ENCODE peak calls at places on chromosomes 6 and 20, in six cellular contexts. One of them, this sample, is unnamed.
A peak's percentile ranks its signal among the peaks of the same experiment; 100 is the strongest.

GRCh38 chr20:50655325-50655880 is 35.9 kb downstream of the RIPOR3 start:
- DNase-seq in heart right ventricle: peak; percentile 74
- DNase-seq in right cardiac atrium: peak; percentile 89
- DNase-seq in CD4-positive, alpha-beta memory T cell: no peak
- DNase-seq in psoas muscle: peak; percentile 64
- DNase-seq in CD8-positive, alpha-beta T cell: no peak
- DNase-seq in this sample: no peak

GRCh38 chr6:25637211-25637610 is 14.8 kb upstream of the SCGN start:
- DNase-seq in CD4-positive, alpha-beta memory T cell: no peak
- DNase-seq in psoas muscle: no peak
- DNase-seq in heart right ventricle: no peak
- DNase-seq in CD8-positive, alpha-beta T cell: no peak
- DNase-seq in right cardiac atrium: no peak
- DNase-seq in this sample: no peak

GRCh38 chr20:21355981-21356380 is 41.3 kb downstream of the NKX2-4 start:
- DNase-seq in psoas muscle: no peak
- DNase-seq in CD8-positive, alpha-beta T cell: no peak
- DNase-seq in CD4-positive, alpha-beta memory T cell: no peak
- DNase-seq in right cardiac atrium: no peak
- DNase-seq in heart right ventricle: no peak
- DNase-seq in this sample: no peak

GRCh38 chr6:93088675-93089575 is 330.4 kb downstream of the EPHA7 start:
- DNase-seq in right cardiac atrium: no peak
- DNase-seq in heart right ventricle: no peak
- DNase-seq in CD4-positive, alpha-beta memory T cell: no peak
- DNase-seq in psoas muscle: no peak
- DNase-seq in CD8-positive, alpha-beta T cell: no peak
- DNase-seq in this sample: no peak

GRCh38 chr6:159939591-159940016 is 29.3 kb upstream of the IGF2R start:
- DNase-seq in CD8-positive, alpha-beta T cell: no peak
- DNase-seq in heart right ventricle: peak; percentile 50
- DNase-seq in psoas muscle: no peak
- DNase-seq in CD4-positive, alpha-beta memory T cell: no peak
- DNase-seq in right cardiac atrium: peak; percentile 82
- DNase-seq in this sample: no peak

GRCh38 chr6:139323511-139324445 is 32.0 kb upstream of the TXLNB start:
- DNase-seq in psoas muscle: peak; percentile 67
- DNase-seq in CD8-positive, alpha-beta T cell: peak; percentile 84
- DNase-seq in heart right ventricle: peak; percentile 38
- DNase-seq in right cardiac atrium: peak; percentile 82
- DNase-seq in CD4-positive, alpha-beta memory T cell: peak; percentile 91
- DNase-seq in this sample: peak; percentile 77

GRCh38 chr20:36861875-36862801 is 13.8 kb upstream of the TLDC2 start:
- DNase-seq in right cardiac atrium: peak; percentile 95
- DNase-seq in heart right ventricle: peak; percentile 82
- DNase-seq in psoas muscle: peak; percentile 88
- DNase-seq in CD8-positive, alpha-beta T cell: no peak
- DNase-seq in CD4-positive, alpha-beta memory T cell: no peak
- DNase-seq in this sample: peak; percentile 70

GRCh38 chr20:30630761-30631160 is 626.7 kb upstream of the DEFB115 start:
- DNase-seq in heart right ventricle: no peak
- DNase-seq in right cardiac atrium: no peak
- DNase-seq in psoas muscle: no peak
- DNase-seq in CD8-positive, alpha-beta T cell: no peak
- DNase-seq in CD4-positive, alpha-beta memory T cell: no peak
- DNase-seq in this sample: no peak

GRCh38 chr6:34205466-34205865 is 31.2 kb upstream of the HMGA1 start:
- DNase-seq in CD8-positive, alpha-beta T cell: no peak
- DNase-seq in psoas muscle: no peak
- DNase-seq in heart right ventricle: no peak
- DNase-seq in right cardiac atrium: no peak
- DNase-seq in CD4-positive, alpha-beta memory T cell: no peak
- DNase-seq in this sample: no peak

GRCh38 chr20:38275815-38276550 is 15.4 kb upstream of the KIAA1755 start:
- DNase-seq in CD4-positive, alpha-beta memory T cell: no peak
- DNase-seq in psoas muscle: no peak
- DNase-seq in heart right ventricle: no peak
- DNase-seq in right cardiac atrium: no peak
- DNase-seq in CD8-positive, alpha-beta T cell: no peak
- DNase-seq in this sample: no peak

GRCh38 chr6:84074988-84075781 is 41.6 kb downstream of the MRAP2 start:
- DNase-seq in psoas muscle: no peak
- DNase-seq in right cardiac atrium: no peak
- DNase-seq in heart right ventricle: no peak
- DNase-seq in CD8-positive, alpha-beta T cell: no peak
- DNase-seq in CD4-positive, alpha-beta memory T cell: no peak
- DNase-seq in this sample: no peak

GRCh38 chr20:62914970-62915457 is 11.3 kb downstream of the DIDO1 start:
- DNase-seq in CD4-positive, alpha-beta memory T cell: peak; percentile 47
- DNase-seq in CD8-positive, alpha-beta T cell: peak; percentile 22
- DNase-seq in heart right ventricle: no peak
- DNase-seq in psoas muscle: no peak
- DNase-seq in right cardiac atrium: no peak
- DNase-seq in this sample: no peak

GRCh38 chr6:143337201-143337949 is 113.1 kb downstream of the ADAT2 start:
- DNase-seq in CD8-positive, alpha-beta T cell: peak; percentile 49
- DNase-seq in psoas muscle: peak; percentile 25
- DNase-seq in right cardiac atrium: peak; percentile 75
- DNase-seq in CD4-positive, alpha-beta memory T cell: peak; percentile 38
- DNase-seq in heart right ventricle: peak; percentile 52
- DNase-seq in this sample: no peak

GRCh38 chr6:26555505-26556262 is 17.5 kb downstream of the HMGN4 start:
- DNase-seq in psoas muscle: no peak
- DNase-seq in CD8-positive, alpha-beta T cell: no peak
- DNase-seq in right cardiac atrium: no peak
- DNase-seq in heart right ventricle: no peak
- DNase-seq in CD4-positive, alpha-beta memory T cell: no peak
- DNase-seq in this sample: no peak

GRCh38 chr6:105094133-105094640 is 85.6 kb downstream of the POPDC3 start:
- DNase-seq in psoas muscle: no peak
- DNase-seq in CD4-positive, alpha-beta memory T cell: no peak
- DNase-seq in right cardiac atrium: no peak
- DNase-seq in CD8-positive, alpha-beta T cell: no peak
- DNase-seq in heart right ventricle: no peak
- DNase-seq in this sample: no peak

GRCh38 chr6:15335385-15335784 is 89.5 kb downstream of the JARID2 start:
- DNase-seq in psoas muscle: no peak
- DNase-seq in CD4-positive, alpha-beta memory T cell: no peak
- DNase-seq in right cardiac atrium: no peak
- DNase-seq in CD8-positive, alpha-beta T cell: no peak
- DNase-seq in heart right ventricle: no peak
- DNase-seq in this sample: no peak

GRCh38 chr6:20414711-20415110 is 13.0 kb downstream of the E2F3 start:
- DNase-seq in CD8-positive, alpha-beta T cell: no peak
- DNase-seq in psoas muscle: no peak
- DNase-seq in heart right ventricle: no peak
- DNase-seq in CD4-positive, alpha-beta memory T cell: no peak
- DNase-seq in right cardiac atrium: no peak
- DNase-seq in this sample: no peak

GRCh38 chr20:21387528-21387927 is 9.8 kb downstream of the NKX2-4 start:
- DNase-seq in psoas muscle: no peak
- DNase-seq in right cardiac atrium: no peak
- DNase-seq in CD8-positive, alpha-beta T cell: no peak
- DNase-seq in heart right ventricle: no peak
- DNase-seq in CD4-positive, alpha-beta memory T cell: no peak
- DNase-seq in this sample: no peak

GRCh38 chr6:124987291-124987690 is 25.1 kb downstream of the RNF217 start:
- DNase-seq in psoas muscle: no peak
- DNase-seq in right cardiac atrium: no peak
- DNase-seq in CD4-positive, alpha-beta memory T cell: no peak
- DNase-seq in CD8-positive, alpha-beta T cell: no peak
- DNase-seq in heart right ventricle: no peak
- DNase-seq in this sample: no peak

GRCh38 chr20:22453244-22454080 is 130.9 kb downstream of the FOXA2 start:
- DNase-seq in heart right ventricle: no peak
- DNase-seq in CD8-positive, alpha-beta T cell: no peak
- DNase-seq in right cardiac atrium: no peak
- DNase-seq in psoas muscle: no peak
- DNase-seq in CD4-positive, alpha-beta memory T cell: no peak
- DNase-seq in this sample: no peak

GRCh38 chr20:17505664-17506517 is 25.3 kb downstream of the BFSP1 start:
- DNase-seq in heart right ventricle: no peak
- DNase-seq in psoas muscle: no peak
- DNase-seq in CD8-positive, alpha-beta T cell: peak; percentile 25
- DNase-seq in CD4-positive, alpha-beta memory T cell: peak; percentile 62
- DNase-seq in right cardiac atrium: peak; percentile 49
- DNase-seq in this sample: no peak

GRCh38 chr20:50415031-50415515 is 95.1 kb upstream of the PTPN1 start:
- DNase-seq in psoas muscle: no peak
- DNase-seq in heart right ventricle: no peak
- DNase-seq in CD8-positive, alpha-beta T cell: no peak
- DNase-seq in right cardiac atrium: no peak
- DNase-seq in CD4-positive, alpha-beta memory T cell: no peak
- DNase-seq in this sample: peak; percentile 62

GRCh38 chr6:44122821-44123220 is 4.4 kb downstream of the MRPL14 start:
- DNase-seq in heart right ventricle: no peak
- DNase-seq in right cardiac atrium: no peak
- DNase-seq in psoas muscle: no peak
- DNase-seq in CD8-positive, alpha-beta T cell: no peak
- DNase-seq in CD4-positive, alpha-beta memory T cell: peak; percentile 52
- DNase-seq in this sample: no peak

GRCh38 chr6:17877196-17877889 is 110.1 kb downstream of the KIF13A start:
- DNase-seq in psoas muscle: no peak
- DNase-seq in CD4-positive, alpha-beta memory T cell: no peak
- DNase-seq in heart right ventricle: no peak
- DNase-seq in right cardiac atrium: no peak
- DNase-seq in CD8-positive, alpha-beta T cell: no peak
- DNase-seq in this sample: no peak

GRCh38 chr6:43837501-43837900 is 67.5 kb downstream of the VEGFA start:
- DNase-seq in right cardiac atrium: no peak
- DNase-seq in psoas muscle: no peak
- DNase-seq in CD4-positive, alpha-beta memory T cell: no peak
- DNase-seq in CD8-positive, alpha-beta T cell: no peak
- DNase-seq in heart right ventricle: no peak
- DNase-seq in this sample: no peak

GRCh38 chr6:119557239-119557638 is 207.7 kb upstream of the MAN1A1 start:
- DNase-seq in psoas muscle: no peak
- DNase-seq in CD8-positive, alpha-beta T cell: no peak
- DNase-seq in heart right ventricle: no peak
- DNase-seq in right cardiac atrium: no peak
- DNase-seq in CD4-positive, alpha-beta memory T cell: no peak
- DNase-seq in this sample: no peak
- H3K4me1 ChIP-seq in psoas muscle: no peaks in the 10 kb centered on the region
- H3K4me1 ChIP-seq in CD8-positive, alpha-beta T cell: no peaks in the 10 kb centered on the region
- H3K4me1 ChIP-seq in heart right ventricle: no peaks in the 10 kb centered on the region
- H3K4me1 ChIP-seq in right cardiac atrium: no peaks in the 10 kb centered on the region
- H3K4me1 ChIP-seq in CD4-positive, alpha-beta memory T cell: no peaks in the 10 kb centered on the region
- H3K4me1 ChIP-seq in this sample: no peaks in the 10 kb centered on the region

GRCh38 chr6:141552031-141552430 is 580.7 kb upstream of the GJE1 start:
- DNase-seq in CD8-positive, alpha-beta T cell: no peak
- DNase-seq in heart right ventricle: no peak
- DNase-seq in CD4-positive, alpha-beta memory T cell: no peak
- DNase-seq in right cardiac atrium: no peak
- DNase-seq in psoas muscle: no peak
- DNase-seq in this sample: no peak
- H3K4me1 ChIP-seq in CD8-positive, alpha-beta T cell: no peaks in the 10 kb centered on the region
- H3K4me1 ChIP-seq in heart right ventricle: peaks cover 15% of the 10 kb centered on the region
- H3K4me1 ChIP-seq in CD4-positive, alpha-beta memory T cell: peaks cover 4% of the 10 kb centered on the region
- H3K4me1 ChIP-seq in right cardiac atrium: no peaks in the 10 kb centered on the region
- H3K4me1 ChIP-seq in psoas muscle: no peaks in the 10 kb centered on the region
- H3K4me1 ChIP-seq in this sample: no peaks in the 10 kb centered on the region

GRCh38 chr6:113619077-113619476 is 238.1 kb upstream of the MARCKS start:
- DNase-seq in CD4-positive, alpha-beta memory T cell: no peak
- DNase-seq in psoas muscle: no peak
- DNase-seq in CD8-positive, alpha-beta T cell: no peak
- DNase-seq in heart right ventricle: no peak
- DNase-seq in right cardiac atrium: no peak
- DNase-seq in this sample: no peak

GRCh38 chr6:113620372-113620771 is 236.8 kb upstream of the MARCKS start:
- DNase-seq in heart right ventricle: no peak
- DNase-seq in right cardiac atrium: no peak
- DNase-seq in CD4-positive, alpha-beta memory T cell: no peak
- DNase-seq in psoas muscle: no peak
- DNase-seq in CD8-positive, alpha-beta T cell: no peak
- DNase-seq in this sample: no peak

GRCh38 chr6:113623124-113623523 is 234.0 kb upstream of the MARCKS start:
- DNase-seq in CD8-positive, alpha-beta T cell: no peak
- DNase-seq in CD4-positive, alpha-beta memory T cell: no peak
- DNase-seq in psoas muscle: no peak
- DNase-seq in heart right ventricle: no peak
- DNase-seq in right cardiac atrium: no peak
- DNase-seq in this sample: no peak

GRCh38 chr6:113625850-113626249 is 231.3 kb upstream of the MARCKS start:
- DNase-seq in CD4-positive, alpha-beta memory T cell: no peak
- DNase-seq in heart right ventricle: no peak
- DNase-seq in CD8-positive, alpha-beta T cell: no peak
- DNase-seq in right cardiac atrium: no peak
- DNase-seq in psoas muscle: no peak
- DNase-seq in this sample: no peak

GRCh38 chr6:113622254-113622653 is 234.9 kb upstream of the MARCKS start:
- DNase-seq in heart right ventricle: no peak
- DNase-seq in CD8-positive, alpha-beta T cell: no peak
- DNase-seq in right cardiac atrium: no peak
- DNase-seq in CD4-positive, alpha-beta memory T cell: no peak
- DNase-seq in psoas muscle: no peak
- DNase-seq in this sample: no peak
- H3K4me1 ChIP-seq in heart right ventricle: no peaks in the 10 kb centered on the region
- H3K4me1 ChIP-seq in CD8-positive, alpha-beta T cell: no peaks in the 10 kb centered on the region
- H3K4me1 ChIP-seq in right cardiac atrium: no peaks in the 10 kb centered on the region
- H3K4me1 ChIP-seq in CD4-positive, alpha-beta memory T cell: no peaks in the 10 kb centered on the region
- H3K4me1 ChIP-seq in psoas muscle: peaks cover 1% of the 10 kb centered on the region
- H3K4me1 ChIP-seq in this sample: no peaks in the 10 kb centered on the region

GRCh38 chr6:63558270-63558669 is 14.0 kb upstream of the LOC128125822 start:
- DNase-seq in psoas muscle: no peak
- DNase-seq in heart right ventricle: no peak
- DNase-seq in CD4-positive, alpha-beta memory T cell: no peak
- DNase-seq in right cardiac atrium: no peak
- DNase-seq in CD8-positive, alpha-beta T cell: no peak
- DNase-seq in this sample: no peak

GRCh38 chr6:63554782-63555181 is 17.5 kb upstream of the LOC128125822 start:
- DNase-seq in CD8-positive, alpha-beta T cell: no peak
- DNase-seq in heart right ventricle: no peak
- DNase-seq in CD4-positive, alpha-beta memory T cell: no peak
- DNase-seq in psoas muscle: no peak
- DNase-seq in right cardiac atrium: no peak
- DNase-seq in this sample: no peak

GRCh38 chr6:63549076-63549475 is 23.2 kb upstream of the LOC128125822 start:
- DNase-seq in CD4-positive, alpha-beta memory T cell: no peak
- DNase-seq in psoas muscle: no peak
- DNase-seq in heart right ventricle: no peak
- DNase-seq in CD8-positive, alpha-beta T cell: no peak
- DNase-seq in right cardiac atrium: no peak
- DNase-seq in this sample: no peak

GRCh38 chr6:63556369-63556768 is 15.9 kb upstream of the LOC128125822 start:
- DNase-seq in CD8-positive, alpha-beta T cell: no peak
- DNase-seq in right cardiac atrium: no peak
- DNase-seq in CD4-positive, alpha-beta memory T cell: no peak
- DNase-seq in heart right ventricle: no peak
- DNase-seq in psoas muscle: no peak
- DNase-seq in this sample: no peak

DNA sequence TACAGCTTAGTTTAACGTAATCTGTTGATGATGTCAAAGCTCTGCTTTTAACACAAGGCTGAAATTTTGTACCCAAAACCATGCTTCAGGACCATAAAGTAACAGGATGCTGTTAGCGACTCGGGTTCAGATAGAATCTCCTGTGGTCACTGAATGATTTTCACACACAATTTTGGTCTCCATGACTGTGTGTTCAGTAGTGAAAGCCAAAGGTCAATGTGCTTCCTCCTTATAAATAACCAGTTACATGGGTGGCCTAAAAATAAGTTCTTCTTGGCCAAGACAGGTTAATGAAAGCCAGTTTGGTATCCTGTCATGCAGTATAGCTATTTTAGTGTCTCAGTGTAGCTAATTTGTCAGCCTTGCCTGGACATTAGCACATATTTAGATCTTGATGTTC is 19.1 kb upstream of the LOC128125822 start:
- DNase-seq in psoas muscle: no peak
- DNase-seq in heart right ventricle: no peak
- DNase-seq in CD8-positive, alpha-beta T cell: no peak
- DNase-seq in CD4-positive, alpha-beta memory T cell: no peak
- DNase-seq in right cardiac atrium: no peak
- DNase-seq in this sample: no peak
- H3K4me1 ChIP-seq in psoas muscle: peaks cover 20% of the 10 kb centered on the region
- H3K4me1 ChIP-seq in heart right ventricle: peaks cover 12% of the 10 kb centered on the region
- H3K4me1 ChIP-seq in CD8-positive, alpha-beta T cell: no peaks in the 10 kb centered on the region
- H3K4me1 ChIP-seq in CD4-positive, alpha-beta memory T cell: no peaks in the 10 kb centered on the region
- H3K4me1 ChIP-seq in right cardiac atrium: no peaks in the 10 kb centered on the region
- H3K4me1 ChIP-seq in this sample: no peaks in the 10 kb centered on the region

This sample was measured in lung.